ENCODE peak calls at places on chromosomes 16 and 17, in eight cellular contexts. M is left ventricle myocardium inferior, D is upper lobe of right lung, K is IMR-90, W is heart left ventricle, N is neural progenitor cell, H is ovary, R is tibial artery. V is an unnamed sample. For H3K4me1 and H3K27me3, the result is how much of the 10 kb centered on the place peaks cover.

GRCh38 chr16:75104836-75105235 is 11.7 kb downstream of the LDHD start:
- DNase-seq in H (no peak), W (no peak), M (no peak), D (no peak), K (no peak), N (no peak), R (no peak), V (no peak)

GRCh38 chr17:10059684-10060211 is 138.7 kb downstream of the GAS7 start:
- DNase-seq in W (peak), R (no peak), M (peak), H (no peak), D (no peak), K (peak), N (no peak), V (no peak)

GRCh38 chr17:30956764-30957374 is 14.0 kb upstream of the RNF135 start:
- DNase-seq in N (peak), W (no peak), D (peak), H (no peak), M (no peak), K (no peak), R (no peak), V (no peak)

GRCh38 chr16:88693420-88694177 is 7.3 kb upstream of the SNAI3 start:
- DNase-seq in H (no peak), N (no peak), R (no peak), D (no peak), K (no peak), W (no peak), M (no peak), V (no peak)

GRCh38 chr16:19705131-19705501 is 12.9 kb downstream of the KNOP1 start:
- DNase-seq in R (no peak), W (no peak), D (no peak), K (no peak), M (no peak), H (no peak), N (no peak), V (no peak)

GRCh38 chr17:1124896-1125774 is 54.6 kb downstream of the ABR start:
- DNase-seq in M (no peak), W (peak), H (no peak), D (no peak), K (no peak), N (no peak), R (no peak), V (no peak)

GRCh38 chr17:61362396-61362795 is 37.2 kb upstream of the TBX2 start:
- DNase-seq in N (no peak), K (no peak), R (no peak), D (no peak), H (no peak), M (no peak), W (no peak), V (no peak)

GRCh38 chr16:22235839-22236745 is 30.0 kb downstream of the EEF2K start:
- DNase-seq in H (no peak), D (no peak), N (no peak), K (no peak), W (no peak), M (peak), R (peak), V (peak)

GRCh38 chr16:53745126-53745525 is 41.2 kb downstream of the FTO start:
- DNase-seq in D (no peak), M (no peak), W (no peak), R (no peak), H (no peak), N (no peak), K (no peak), V (no peak)

GRCh38 chr16:54266363-54266955 is 20.1 kb downstream of the IRX3 start:
- DNase-seq in R (no peak), K (no peak), W (no peak), N (no peak), D (no peak), M (no peak), H (no peak), V (no peak)

GRCh38 chr16:79757163-79757562 is 156.6 kb upstream of the MAF start:
- DNase-seq in H (no peak), R (no peak), N (no peak), D (no peak), K (no peak), M (no peak), W (no peak), V (no peak)

GRCh38 chr16:70687671-70688265 is 1.9 kb upstream of the MTSS2 start:
- DNase-seq in N (no peak), K (no peak), W (peak), R (no peak), H (peak), M (no peak), D (no peak), V (no peak)

DNA sequence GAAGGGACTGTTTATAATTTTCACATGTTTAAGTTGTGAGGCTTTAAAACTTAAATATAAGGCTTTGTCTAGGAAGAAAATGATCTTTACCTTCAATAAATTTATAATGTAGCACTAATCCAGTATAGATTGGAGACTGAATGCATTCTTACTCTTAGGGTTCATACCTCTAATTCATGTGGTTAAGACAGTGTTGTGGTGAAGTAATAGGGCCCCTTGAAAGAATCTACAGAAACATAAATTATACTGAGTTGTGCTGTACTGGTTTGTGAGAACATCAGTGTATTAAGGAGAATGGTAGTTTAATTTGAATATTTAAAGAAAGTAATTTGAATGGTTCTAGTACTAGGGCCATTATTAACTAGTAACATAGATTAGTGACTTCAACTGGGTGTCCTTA is 13.7 kb downstream of the HAPSTR1 start:
- DNase-seq in W (no peak), R (no peak), M (no peak), K (no peak), H (no peak), N (no peak), D (no peak), V (no peak)
- H3K4me1 ChIP-seq in W (half or more), R (under half), M (half or more), K (under half), H (under half), N (under half), D (half or more), V (under half)

DNA sequence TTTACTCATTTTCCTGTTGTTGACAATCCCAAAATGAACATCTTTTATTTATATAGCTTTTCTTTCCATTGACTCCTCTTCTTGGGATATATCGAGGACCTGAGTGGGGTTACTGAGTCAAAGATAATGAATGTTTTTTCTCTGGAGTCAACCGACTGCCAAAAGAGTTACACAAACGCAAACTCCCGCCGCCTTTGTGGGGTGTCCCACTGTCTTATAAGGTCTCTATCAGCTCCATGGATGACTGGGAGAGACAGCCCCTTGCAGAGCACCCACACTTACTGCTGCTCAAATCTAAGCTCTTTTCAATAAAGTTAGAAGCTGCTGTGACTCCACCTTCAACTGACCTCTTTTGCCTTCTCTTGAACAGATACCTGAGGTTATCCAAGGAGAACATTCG is 25.2 kb downstream of the C16orf78 start:
- DNase-seq in K (no peak), W (no peak), R (no peak), H (no peak), M (no peak), N (no peak), D (no peak), V (no peak)
- H3K27me3 ChIP-seq in K (under half), W (under half), R (under half), H (under half), M (under half), N (under half), D (under half), V (under half)

DNA sequence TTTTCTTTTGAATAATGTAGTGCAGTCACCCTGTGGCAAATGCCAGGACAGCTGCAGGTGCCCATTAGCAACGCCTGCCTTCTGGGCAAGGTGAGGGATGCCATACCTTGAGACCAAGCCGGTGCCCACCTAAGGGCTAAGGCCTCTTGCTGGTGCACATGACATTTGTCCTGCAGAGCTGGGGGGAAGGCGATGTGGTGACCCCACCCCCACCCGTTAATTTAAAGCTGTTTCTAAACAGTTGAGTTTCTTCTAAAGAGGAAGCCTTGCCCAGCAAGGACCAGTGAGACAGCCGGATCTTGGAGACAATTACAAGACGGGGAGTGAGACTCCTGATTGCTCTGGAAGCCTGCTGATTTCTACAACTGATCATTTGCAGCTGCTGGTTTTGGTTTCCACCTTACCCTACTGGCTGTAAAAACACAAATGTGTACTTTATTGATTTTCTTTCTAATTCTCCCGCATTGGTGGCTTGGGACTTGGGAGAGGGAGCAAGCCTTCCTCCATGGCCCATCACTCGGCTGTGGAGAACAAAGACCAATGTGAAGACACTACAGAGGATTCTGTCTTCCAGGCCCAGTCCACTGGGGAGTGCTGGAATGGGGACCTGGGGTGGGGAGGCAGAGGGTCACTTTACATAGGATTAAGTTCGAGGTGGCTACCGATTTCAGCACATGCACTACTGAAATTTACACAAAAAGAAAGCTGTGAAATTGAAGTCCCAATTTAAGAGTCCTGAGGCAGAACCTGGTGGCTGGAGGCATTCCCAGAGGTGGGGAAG is 2.7 kb downstream of the CDK5R1 start:
- DNase-seq in N (no peak), R (no peak), D (peak), M (no peak), H (no peak), K (no peak), W (no peak), V (no peak)
- H3K4me3 ChIP-seq in N (no peak), R (no peak), D (no peak), M (no peak), H (no peak), K (no peak), W (no peak), V (no peak)

GRCh38 chr17:76675648-76676047 is 32.1 kb upstream of the ST6GALNAC1 start:
- DNase-seq in N (no peak), K (no peak), W (no peak), R (no peak), D (no peak), H (no peak), M (no peak), V (no peak)
- H3K4me1 ChIP-seq in N (under half), K (under half), W (under half), R (under half), D (under half), H (under half), M (under half), V (under half)

GRCh38 chr16:52383071-52383470 is 163.9 kb downstream of the TOX3 start:
- DNase-seq in W (no peak), H (no peak), R (no peak), K (no peak), M (no peak), N (peak), D (no peak), V (no peak)
- H3K27me3 ChIP-seq in W (under half), H (under half), R (under half), K (under half), M (under half), N (under half), D (under half), V (under half)

GRCh38 chr17:64448665-64449512 is at the start of gene MILR1:
- DNase-seq in K (peak), D (no peak), R (peak), H (no peak), M (no peak), N (no peak), W (no peak), V (peak)
- H3K4me3 ChIP-seq in K (no peak), D (peak), R (no peak), H (no peak), M (peak), N (no peak), W (peak), V (no peak)

GRCh38 chr17:57938061-57938502 is 17.1 kb downstream of the CUEDC1 start:
- DNase-seq in K (no peak), D (no peak), H (no peak), R (no peak), W (no peak), N (no peak), M (no peak), V (peak)

GRCh38 chr17:57940217-57940616 is 15.0 kb downstream of the CUEDC1 start:
- DNase-seq in R (no peak), M (no peak), H (no peak), D (no peak), W (no peak), K (no peak), N (no peak), V (no peak)

GRCh38 chr17:57940653-57941329 is 14.4 kb downstream of the CUEDC1 start:
- DNase-seq in D (no peak), N (no peak), R (no peak), W (peak), M (no peak), H (no peak), K (no peak), V (no peak)

GRCh38 chr17:57941384-57942370 is 13.5 kb downstream of the CUEDC1 start:
- DNase-seq in D (no peak), M (no peak), H (no peak), K (no peak), R (no peak), N (no peak), W (no peak), V (no peak)

DNA sequence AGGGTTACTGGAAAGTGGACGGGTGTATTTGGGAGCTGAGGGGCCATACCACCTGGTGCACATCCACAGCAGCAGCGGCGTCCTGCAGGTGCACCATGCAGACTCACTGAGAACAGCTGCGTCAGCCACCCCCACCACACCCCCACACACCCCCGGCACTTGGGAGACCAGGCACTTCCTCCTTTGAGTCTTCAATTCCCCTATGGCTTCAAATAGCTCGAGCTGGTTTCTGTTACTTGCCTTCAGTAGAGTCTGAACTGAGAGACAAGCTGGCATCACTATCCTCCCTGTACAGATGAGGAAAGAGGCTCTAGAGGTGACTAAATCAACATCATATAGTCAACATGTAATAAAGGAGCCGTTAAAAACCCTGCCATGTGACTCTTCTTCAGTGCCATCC is 15.4 kb downstream of the CUEDC1 start:
- DNase-seq in M (peak), H (no peak), D (peak), K (no peak), R (no peak), N (no peak), W (peak), V (peak)
- H3K4me1 ChIP-seq in M (half or more), H (under half), D (under half), K (under half), R (under half), N (under half), W (half or more), V (under half)

GRCh38 chr17:81388091-81388611 is 7.1 kb upstream of the BAHCC1 start:
- DNase-seq in N (no peak), D (no peak), R (no peak), K (no peak), M (no peak), W (no peak), H (peak), V (no peak)
- H3K27me3 ChIP-seq in N (half or more), D (under half), R (under half), K (under half), M (under half), W (under half), H (under half), V (under half)

DNA sequence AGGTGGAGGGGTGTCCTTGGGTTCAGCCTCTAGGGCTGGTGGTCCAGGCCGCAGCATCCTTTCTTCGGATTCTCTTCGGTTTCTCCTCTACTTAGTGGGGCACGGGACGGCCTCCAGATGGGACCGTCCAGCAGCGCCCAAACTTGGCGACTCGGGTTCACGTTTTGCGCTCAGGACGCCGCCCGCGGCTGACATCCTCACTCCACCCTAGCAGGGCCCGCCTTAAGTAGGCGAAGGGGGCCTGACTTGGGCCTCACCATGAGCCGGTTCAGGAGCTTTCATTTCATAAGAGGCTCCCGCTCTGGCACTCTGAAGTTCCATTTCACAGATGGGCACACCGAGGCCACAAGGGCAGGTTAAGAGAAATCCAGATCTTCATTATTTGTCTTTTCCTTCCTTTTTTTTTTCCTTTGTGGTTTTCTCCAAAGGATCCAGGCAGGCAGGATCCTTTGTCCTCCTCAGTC is 141.2 kb downstream of the SEC14L1 start:
- DNase-seq in K (no peak), R (no peak), D (peak), H (no peak), N (peak), M (no peak), W (no peak), V (peak)
- H3K4me3 ChIP-seq in K (peak), R (no peak), D (peak), H (peak), N (peak), M (peak), W (peak), V (peak)

GRCh38 chr17:40563371-40564052 is 1.8 kb downstream of the CCR7 start:
- DNase-seq in K (no peak), R (no peak), N (no peak), D (no peak), M (no peak), W (no peak), H (no peak), V (no peak)
- H3K4me1 ChIP-seq in K (under half), R (under half), N (under half), D (under half), M (under half), W (under half), H (under half), V (under half)

V was measured in small intestine.